ENCODE peak calls at places on chromosomes 11 and 22, in nine cellular contexts. One of them, this sample, is unnamed.

GRCh38 chr22:47371263-47372090 is 609.0 kb downstream of the TBC1D22A start:
- DNase-seq in RWPE1: no peak
- DNase-seq in psoas muscle: no peak
- DNase-seq in upper lobe of right lung: no peak
- DNase-seq in NB4: no peak
- DNase-seq in OCI-LY7: no peak
- DNase-seq in heart left ventricle: no peak
- DNase-seq in WTC11: no peak
- DNase-seq in mammary epithelial cell: no peak
- DNase-seq in this sample: no peak

GRCh38 chr11:131370090-131370751 is at the start of gene NTM:
- DNase-seq in RWPE1: no peak
- DNase-seq in psoas muscle: peak; percentile 44
- DNase-seq in upper lobe of right lung: no peak
- DNase-seq in NB4: no peak
- DNase-seq in OCI-LY7: no peak
- DNase-seq in heart left ventricle: peak; percentile 61
- DNase-seq in WTC11: no peak
- DNase-seq in mammary epithelial cell: peak; percentile 17
- DNase-seq in this sample: no peak

GRCh38 chr11:7548659-7549283 is 35.0 kb downstream of the PPFIBP2 start:
- DNase-seq in RWPE1: no peak
- DNase-seq in psoas muscle: no peak
- DNase-seq in upper lobe of right lung: no peak
- DNase-seq in NB4: peak; percentile 35
- DNase-seq in OCI-LY7: peak; percentile 53
- DNase-seq in heart left ventricle: no peak
- DNase-seq in WTC11: peak; percentile 84
- DNase-seq in mammary epithelial cell: no peak
- DNase-seq in this sample: peak; percentile 47

GRCh38 chr11:34065505-34066203 is 14.1 kb downstream of the CAPRIN1 start:
- DNase-seq in RWPE1: no peak
- DNase-seq in psoas muscle: no peak
- DNase-seq in upper lobe of right lung: no peak
- DNase-seq in NB4: no peak
- DNase-seq in OCI-LY7: no peak
- DNase-seq in heart left ventricle: no peak
- DNase-seq in WTC11: peak; percentile 21
- DNase-seq in mammary epithelial cell: peak; percentile 37
- DNase-seq in this sample: peak; percentile 8

GRCh38 chr22:45895436-45896152 is 81.4 kb downstream of the WNT7B start:
- DNase-seq in RWPE1: no peak
- DNase-seq in psoas muscle: peak; percentile 4
- DNase-seq in upper lobe of right lung: peak; percentile 53
- DNase-seq in NB4: no peak
- DNase-seq in OCI-LY7: no peak
- DNase-seq in heart left ventricle: peak; percentile 9
- DNase-seq in WTC11: no peak
- DNase-seq in mammary epithelial cell: no peak
- DNase-seq in this sample: no peak

GRCh38 chr11:129611661-129612566 is 203.7 kb upstream of the TMEM45B start:
- DNase-seq in RWPE1: no peak
- DNase-seq in psoas muscle: no peak
- DNase-seq in upper lobe of right lung: no peak
- DNase-seq in NB4: peak; percentile 45
- DNase-seq in OCI-LY7: no peak
- DNase-seq in heart left ventricle: no peak
- DNase-seq in WTC11: no peak
- DNase-seq in mammary epithelial cell: peak; percentile 28
- DNase-seq in this sample: no peak

GRCh38 chr11:10778217-10778970 is 27.3 kb downstream of the CTR9 start:
- DNase-seq in RWPE1: no peak
- DNase-seq in psoas muscle: peak; percentile 76
- DNase-seq in upper lobe of right lung: no peak
- DNase-seq in NB4: no peak
- DNase-seq in OCI-LY7: no peak
- DNase-seq in heart left ventricle: peak; percentile 87
- DNase-seq in WTC11: no peak
- DNase-seq in mammary epithelial cell: no peak
- DNase-seq in this sample: no peak

GRCh38 chr11:57237204-57237681 is at the start of gene APLNR:
- DNase-seq in RWPE1: no peak
- DNase-seq in psoas muscle: no peak
- DNase-seq in upper lobe of right lung: no peak
- DNase-seq in NB4: peak; percentile 74
- DNase-seq in OCI-LY7: no peak
- DNase-seq in heart left ventricle: no peak
- DNase-seq in WTC11: no peak
- DNase-seq in mammary epithelial cell: no peak
- DNase-seq in this sample: no peak

GRCh38 chr11:92846542-92847125 is 122.8 kb upstream of the MTNR1B start:
- DNase-seq in RWPE1: no peak
- DNase-seq in psoas muscle: no peak
- DNase-seq in upper lobe of right lung: no peak
- DNase-seq in NB4: no peak
- DNase-seq in OCI-LY7: no peak
- DNase-seq in heart left ventricle: no peak
- DNase-seq in WTC11: no peak
- DNase-seq in mammary epithelial cell: no peak
- DNase-seq in this sample: no peak

GRCh38 chr11:46001427-46002049 is 79.1 kb downstream of the LARGE2 start:
- DNase-seq in RWPE1: no peak
- DNase-seq in psoas muscle: no peak
- DNase-seq in upper lobe of right lung: no peak
- DNase-seq in NB4: no peak
- DNase-seq in OCI-LY7: no peak
- DNase-seq in heart left ventricle: no peak
- DNase-seq in WTC11: no peak
- DNase-seq in mammary epithelial cell: no peak
- DNase-seq in this sample: no peak

GRCh38 chr22:47033648-47034000 is 271.2 kb downstream of the TBC1D22A start:
- DNase-seq in RWPE1: no peak
- DNase-seq in psoas muscle: no peak
- DNase-seq in upper lobe of right lung: peak; percentile 60
- DNase-seq in NB4: no peak
- DNase-seq in OCI-LY7: no peak
- DNase-seq in heart left ventricle: peak; percentile 3
- DNase-seq in WTC11: no peak
- DNase-seq in mammary epithelial cell: no peak
- DNase-seq in this sample: no peak

GRCh38 chr11:73659961-73660360 is 13.6 kb downstream of the PLEKHB1 start:
- DNase-seq in RWPE1: no peak
- DNase-seq in psoas muscle: no peak
- DNase-seq in upper lobe of right lung: no peak
- DNase-seq in NB4: no peak
- DNase-seq in OCI-LY7: no peak
- DNase-seq in heart left ventricle: no peak
- DNase-seq in WTC11: no peak
- DNase-seq in mammary epithelial cell: no peak
- DNase-seq in this sample: no peak

GRCh38 chr11:46724088-46724487 is 5.1 kb downstream of the F2 start:
- DNase-seq in RWPE1: no peak
- DNase-seq in psoas muscle: no peak
- DNase-seq in upper lobe of right lung: no peak
- DNase-seq in NB4: peak; percentile 26
- DNase-seq in OCI-LY7: peak; percentile 66
- DNase-seq in heart left ventricle: no peak
- DNase-seq in WTC11: no peak
- DNase-seq in mammary epithelial cell: no peak
- DNase-seq in this sample: no peak

GRCh38 chr22:35631597-35631996 is 14.5 kb upstream of the MB start:
- DNase-seq in RWPE1: no peak
- DNase-seq in psoas muscle: no peak
- DNase-seq in upper lobe of right lung: peak; percentile 73
- DNase-seq in NB4: peak; percentile 72
- DNase-seq in OCI-LY7: peak; percentile 79
- DNase-seq in heart left ventricle: no peak
- DNase-seq in WTC11: peak; percentile 81
- DNase-seq in mammary epithelial cell: peak; percentile 21
- DNase-seq in this sample: peak; percentile 43
- TF ChIP-seq CTCF in RWPE1: peak; percentile 56
- TF ChIP-seq CTCF in psoas muscle: peak; percentile 34
- TF ChIP-seq CTCF in upper lobe of right lung: peak; percentile 53
- TF ChIP-seq CTCF in NB4: peak; percentile 74
- TF ChIP-seq CTCF in OCI-LY7: peak; percentile 97
- TF ChIP-seq CTCF in heart left ventricle: peak; percentile 25
- TF ChIP-seq CTCF in WTC11: peak; percentile 79
- TF ChIP-seq CTCF in mammary epithelial cell: peak; percentile 54
- TF ChIP-seq CTCF in this sample: peak; percentile 67

GRCh38 chr22:23238707-23239106 is 58.4 kb downstream of the BCR start:
- DNase-seq in RWPE1: no peak
- DNase-seq in psoas muscle: no peak
- DNase-seq in upper lobe of right lung: no peak
- DNase-seq in NB4: no peak
- DNase-seq in OCI-LY7: no peak
- DNase-seq in heart left ventricle: peak; percentile 21
- DNase-seq in WTC11: no peak
- DNase-seq in mammary epithelial cell: no peak
- DNase-seq in this sample: no peak

GRCh38 chr22:23241562-23242472 is 61.5 kb downstream of the BCR start:
- DNase-seq in RWPE1: no peak
- DNase-seq in psoas muscle: no peak
- DNase-seq in upper lobe of right lung: no peak
- DNase-seq in NB4: no peak
- DNase-seq in OCI-LY7: no peak
- DNase-seq in heart left ventricle: peak; percentile 21
- DNase-seq in WTC11: no peak
- DNase-seq in mammary epithelial cell: no peak
- DNase-seq in this sample: no peak

GRCh38 chr22:23239429-23239828 is 59.1 kb downstream of the BCR start:
- DNase-seq in RWPE1: no peak
- DNase-seq in psoas muscle: no peak
- DNase-seq in upper lobe of right lung: no peak
- DNase-seq in NB4: no peak
- DNase-seq in OCI-LY7: no peak
- DNase-seq in heart left ventricle: peak; percentile 13
- DNase-seq in WTC11: no peak
- DNase-seq in mammary epithelial cell: no peak
- DNase-seq in this sample: no peak

GRCh38 chr22:23242473-23243001 is 62.2 kb downstream of the BCR start:
- DNase-seq in RWPE1: no peak
- DNase-seq in psoas muscle: no peak
- DNase-seq in upper lobe of right lung: no peak
- DNase-seq in NB4: no peak
- DNase-seq in OCI-LY7: no peak
- DNase-seq in heart left ventricle: peak; percentile 4
- DNase-seq in WTC11: peak; percentile 85
- DNase-seq in mammary epithelial cell: no peak
- DNase-seq in this sample: no peak

DNA sequence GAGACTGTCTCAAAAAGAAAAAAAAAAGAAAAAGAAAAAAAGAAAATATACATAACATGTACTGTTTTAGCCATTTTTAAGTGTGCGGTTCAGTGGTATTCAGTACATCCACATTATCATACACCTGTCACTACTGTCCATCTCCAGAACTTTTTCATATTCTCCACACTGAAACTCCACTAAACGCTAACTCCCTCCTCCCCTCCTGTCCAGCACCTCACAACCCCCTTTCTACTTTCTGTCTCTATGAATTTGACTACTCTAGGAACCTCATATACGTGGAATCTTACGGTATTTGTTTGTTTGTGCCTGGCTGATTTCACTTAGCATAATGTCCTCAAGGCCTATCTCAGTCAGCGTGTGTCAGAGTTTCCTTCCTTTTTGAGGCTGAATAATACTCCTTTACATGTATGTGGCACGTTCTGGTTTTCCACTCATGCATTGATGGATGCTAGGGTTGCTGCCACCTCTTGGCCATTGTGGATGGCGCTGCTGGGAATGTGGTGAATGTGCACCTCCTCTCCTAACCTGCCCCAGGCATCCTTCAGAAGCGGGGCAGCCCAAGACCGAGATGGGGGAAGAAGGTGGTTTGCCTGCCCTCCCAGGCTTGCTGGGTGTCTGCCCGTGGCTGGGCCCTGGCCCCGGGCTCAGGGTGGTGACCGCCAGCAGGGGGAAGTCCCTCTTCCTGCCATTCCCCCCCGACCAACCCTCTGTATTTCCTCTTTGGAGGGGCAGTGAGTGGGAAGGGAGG is 60.5 kb downstream of the BCR start:
- DNase-seq in RWPE1: no peak
- DNase-seq in psoas muscle: no peak
- DNase-seq in upper lobe of right lung: no peak
- DNase-seq in NB4: peak; percentile 40
- DNase-seq in OCI-LY7: peak; percentile 30
- DNase-seq in heart left ventricle: peak; percentile 26
- DNase-seq in WTC11: peak; percentile 62
- DNase-seq in mammary epithelial cell: peak; percentile 15
- DNase-seq in this sample: no peak
- TF ChIP-seq CTCF in RWPE1: no peak
- TF ChIP-seq CTCF in psoas muscle: peak; percentile 12
- TF ChIP-seq CTCF in upper lobe of right lung: peak; percentile 41
- TF ChIP-seq CTCF in NB4: peak; percentile 39
- TF ChIP-seq CTCF in OCI-LY7: peak; percentile 70
- TF ChIP-seq CTCF in heart left ventricle: no peak
- TF ChIP-seq CTCF in WTC11: no peak
- TF ChIP-seq CTCF in mammary epithelial cell: peak; percentile 32
- TF ChIP-seq CTCF in this sample: no peak

GRCh38 chr11:38191101-38191500 is 1593.1 kb upstream of the RAG2 start:
- DNase-seq in RWPE1: no peak
- DNase-seq in psoas muscle: no peak
- DNase-seq in upper lobe of right lung: no peak
- DNase-seq in NB4: no peak
- DNase-seq in OCI-LY7: no peak
- DNase-seq in heart left ventricle: no peak
- DNase-seq in WTC11: no peak
- DNase-seq in mammary epithelial cell: no peak
- DNase-seq in this sample: no peak
- TF ChIP-seq CTCF in RWPE1: no peak
- TF ChIP-seq CTCF in psoas muscle: no peak
- TF ChIP-seq CTCF in upper lobe of right lung: no peak
- TF ChIP-seq CTCF in NB4: no peak
- TF ChIP-seq CTCF in OCI-LY7: no peak
- TF ChIP-seq CTCF in heart left ventricle: no peak
- TF ChIP-seq CTCF in WTC11: no peak
- TF ChIP-seq CTCF in mammary epithelial cell: no peak
- TF ChIP-seq CTCF in this sample: no peak

GRCh38 chr11:109040303-109040702 is 375.4 kb downstream of the DDX10 start:
- DNase-seq in RWPE1: no peak
- DNase-seq in psoas muscle: no peak
- DNase-seq in upper lobe of right lung: no peak
- DNase-seq in NB4: peak; percentile 24
- DNase-seq in OCI-LY7: no peak
- DNase-seq in heart left ventricle: no peak
- DNase-seq in WTC11: peak; percentile 41
- DNase-seq in mammary epithelial cell: no peak
- DNase-seq in this sample: peak; percentile 8
- TF ChIP-seq CTCF in RWPE1: no peak
- TF ChIP-seq CTCF in psoas muscle: no peak
- TF ChIP-seq CTCF in upper lobe of right lung: no peak
- TF ChIP-seq CTCF in NB4: peak; percentile 34
- TF ChIP-seq CTCF in OCI-LY7: no peak
- TF ChIP-seq CTCF in heart left ventricle: no peak
- TF ChIP-seq CTCF in WTC11: peak; percentile 33
- TF ChIP-seq CTCF in mammary epithelial cell: no peak
- TF ChIP-seq CTCF in this sample: no peak

This sample was measured in endothelial cell.